ENCODE peak calls at places on chromosomes 4 and X, in four cellular contexts. T is GM12878, Y is K562, O is HepG2. U is an unnamed sample.

GRCh38 chr4:69823481-69824186 is 36.3 kb downstream of the SULT1E1 start:
- DNase-seq in O (peak), Y (no peak), T (no peak), U (peak)

GRCh38 chr4:25162566-25162965 is 2.3 kb upstream of the SEPSECS start:
- DNase-seq in O (no peak), T (no peak), Y (no peak), U (no peak)

GRCh38 chrX:150982235-150982785 is 825 bp upstream of the HMGB3 start:
- DNase-seq in T (no peak), O (no peak), Y (no peak), U (no peak)

GRCh38 chr4:147173797-147174196 is 228.1 kb upstream of the TTC29 start:
- DNase-seq in O (no peak), Y (no peak), T (no peak), U (no peak)

GRCh38 chr4:147388016-147388415 is 92.9 kb upstream of the EDNRA start:
- DNase-seq in Y (no peak), O (no peak), T (no peak), U (no peak)

GRCh38 chr4:88341227-88342192 is 37.1 kb upstream of the HERC6 start:
- DNase-seq in O (peak), Y (no peak), T (no peak), U (peak)

GRCh38 chr4:112704991-112705845 is 68.3 kb downstream of the LARP7 start:
- DNase-seq in O (peak), Y (no peak), T (no peak), U (peak)

GRCh38 chr4:98722000-98722399 is 63.6 kb upstream of the TSPAN5 start:
- DNase-seq in O (no peak), T (no peak), Y (no peak), U (no peak)

GRCh38 chr4:63663870-63664269 is 745.4 kb downstream of the TECRL start:
- DNase-seq in T (peak), Y (no peak), O (no peak), U (no peak)

GRCh38 chrX:104195013-104195412 is 28.8 kb downstream of the FAM199X start:
- DNase-seq in O (no peak), T (no peak), Y (no peak), U (no peak)

GRCh38 chr4:60992037-60992436 is 208.1 kb upstream of the ADGRL3 start:
- DNase-seq in Y (no peak), O (no peak), T (no peak), U (no peak)

GRCh38 chrX:122113376-122113775 is 1066.0 kb downstream of the GLUD2 start:
- DNase-seq in O (no peak), Y (no peak), T (no peak), U (peak)

GRCh38 chr4:98603683-98604573 is 54.5 kb downstream of the TSPAN5 start:
- DNase-seq in T (no peak), O (no peak), Y (no peak), U (no peak)

GRCh38 chrX:28586891-28587635 is at the start of gene IL1RAPL1:
- DNase-seq in T (no peak), Y (no peak), O (no peak), U (peak)

GRCh38 chrX:105209406-105209805 is 11.1 kb downstream of the TEX13A start:
- DNase-seq in T (no peak), Y (no peak), O (no peak), U (no peak)

GRCh38 chr4:53132117-53132889 is 233.6 kb downstream of the SCFD2 start:
- DNase-seq in T (no peak), Y (no peak), O (no peak), U (no peak)

GRCh38 chrX:40392599-40392998 is 188.2 kb upstream of the ATP6AP2 start:
- DNase-seq in O (no peak), Y (no peak), T (no peak), U (peak)

GRCh38 chr4:102168580-102168979 is 176.7 kb downstream of the SLC39A8 start:
- DNase-seq in Y (no peak), T (no peak), O (no peak), U (no peak)

GRCh38 chr4:82947498-82947897 is 47.0 kb downstream of the THAP9 start:
- DNase-seq in O (no peak), Y (no peak), T (no peak), U (no peak)

GRCh38 chr4:22474636-22475310 is 41.1 kb downstream of the ADGRA3 start:
- DNase-seq in T (no peak), Y (no peak), O (peak), U (no peak)

GRCh38 chrX:98398542-98398941 is 1514.8 kb downstream of the RPA4 start:
- DNase-seq in O (no peak), T (no peak), Y (no peak), U (no peak)

GRCh38 chr4:87041142-87041541 is 106.3 kb downstream of the AFF1 start:
- DNase-seq in O (no peak), T (no peak), Y (no peak), U (no peak)

GRCh38 chrX:48927125-48927524 is 8.3 kb upstream of the PIM2 start:
- DNase-seq in Y (no peak), T (no peak), O (no peak), U (no peak)

GRCh38 chr4:78691971-78692814 is 84.0 kb upstream of the BMP2K start:
- DNase-seq in T (no peak), O (no peak), Y (peak), U (no peak)

GRCh38 chrX:106159861-106160282 is 8.2 kb upstream of the PWWP3B start:
- DNase-seq in O (no peak), T (no peak), Y (no peak), U (no peak)

GRCh38 chrX:16012250-16012649 is 111.1 kb upstream of the GRPR start:
- DNase-seq in T (no peak), O (no peak), Y (no peak), U (no peak)

GRCh38 chr4:121428721-121429120 is 47.9 kb upstream of the QRFPR start:
- DNase-seq in Y (no peak), T (no peak), O (no peak), U (no peak)

GRCh38 chrX:38539748-38540147 is 21.6 kb upstream of the TSPAN7 start:
- DNase-seq in Y (no peak), O (no peak), T (no peak), U (no peak)

DNA sequence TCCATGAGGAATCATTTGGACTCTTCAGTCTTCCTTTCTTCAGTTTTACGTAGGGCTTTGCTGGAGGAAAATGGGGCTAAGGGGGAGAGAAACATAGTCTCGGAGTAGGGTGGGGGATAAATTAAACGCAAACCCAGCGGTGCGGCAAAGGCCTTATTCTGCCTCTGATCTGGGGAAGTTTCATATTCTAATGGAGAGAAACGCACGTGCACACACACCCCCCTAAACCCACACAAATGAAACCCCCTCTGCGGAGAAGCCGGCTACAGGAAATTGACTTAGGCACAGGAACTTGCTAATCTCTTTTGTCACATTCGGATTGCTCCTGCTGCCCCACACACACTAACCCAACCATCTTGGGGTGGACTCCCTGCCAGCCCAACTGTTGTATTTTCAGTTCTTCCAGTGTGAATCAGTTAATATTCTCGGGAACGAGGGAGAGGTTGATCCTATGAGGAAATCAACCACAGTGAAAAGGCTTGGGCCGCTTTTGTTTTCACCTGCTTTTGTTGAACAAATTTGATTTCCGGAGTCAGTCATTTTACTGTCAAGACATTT is at the start of gene RHOH:
- DNase-seq in T (no peak), O (no peak), Y (no peak), U (no peak)
- TF ChIP-seq BHLHE40 in T (peak), O (no peak), Y (peak), U (no peak)

GRCh38 chrX:102063445-102064074 is 61.9 kb upstream of the TCEAL2 start:
- DNase-seq in T (no peak), O (no peak), Y (no peak), U (no peak)

GRCh38 chrX:102067966-102068723 is 57.3 kb upstream of the TCEAL2 start:
- DNase-seq in Y (peak), O (peak), T (peak), U (peak)
- TF ChIP-seq TARDBP in Y (no peak), O (no peak), T (no peak), U (no peak)

GRCh38 chr4:94567811-94568210 is 116.1 kb downstream of the PDLIM5 start:
- DNase-seq in T (no peak), Y (no peak), O (no peak), U (no peak)
- TF ChIP-seq SP1 in T (no peak), Y (no peak), O (no peak), U (no peak)

GRCh38 chr4:106529348-106530033 is 160.9 kb upstream of the GIMD1 start:
- DNase-seq in T (no peak), O (no peak), Y (no peak), U (no peak)
- TF ChIP-seq BHLHE40 in T (no peak), O (no peak), Y (no peak), U (no peak)

DNA sequence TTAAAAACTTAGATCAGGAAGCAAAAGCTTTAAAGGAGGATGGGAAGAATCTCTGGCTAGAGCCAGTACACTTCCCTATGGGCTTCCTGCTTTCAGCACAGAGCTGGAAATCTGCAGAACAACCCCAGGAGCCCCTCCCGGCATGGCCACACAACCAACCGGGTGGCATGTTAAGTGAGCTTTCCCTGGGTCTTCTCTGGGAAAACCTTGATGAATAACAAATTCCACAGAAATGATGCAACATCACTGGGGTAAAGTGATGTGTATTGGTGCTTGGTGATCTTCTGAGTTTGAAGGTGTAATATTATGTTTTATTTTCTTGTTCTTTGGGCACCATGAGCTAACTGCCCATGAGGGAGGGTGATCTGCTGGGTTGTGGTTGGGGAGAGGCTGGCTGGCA is 22.1 kb downstream of the NHS start:
- DNase-seq in O (no peak), Y (no peak), T (no peak), U (no peak)
- TF ChIP-seq TARDBP in O (no peak), Y (no peak), T (no peak), U (no peak)

GRCh38 chrX:136691028-136691809 is 43.3 kb downstream of the CD40LG start:
- DNase-seq in O (no peak), T (no peak), Y (no peak), U (no peak)

GRCh38 chrX:136689441-136689840 is 41.5 kb downstream of the CD40LG start:
- DNase-seq in O (no peak), T (no peak), Y (no peak), U (no peak)

GRCh38 chrX:136692271-136692670 is 44.3 kb downstream of the CD40LG start:
- DNase-seq in O (no peak), T (no peak), Y (no peak), U (no peak)

DNA sequence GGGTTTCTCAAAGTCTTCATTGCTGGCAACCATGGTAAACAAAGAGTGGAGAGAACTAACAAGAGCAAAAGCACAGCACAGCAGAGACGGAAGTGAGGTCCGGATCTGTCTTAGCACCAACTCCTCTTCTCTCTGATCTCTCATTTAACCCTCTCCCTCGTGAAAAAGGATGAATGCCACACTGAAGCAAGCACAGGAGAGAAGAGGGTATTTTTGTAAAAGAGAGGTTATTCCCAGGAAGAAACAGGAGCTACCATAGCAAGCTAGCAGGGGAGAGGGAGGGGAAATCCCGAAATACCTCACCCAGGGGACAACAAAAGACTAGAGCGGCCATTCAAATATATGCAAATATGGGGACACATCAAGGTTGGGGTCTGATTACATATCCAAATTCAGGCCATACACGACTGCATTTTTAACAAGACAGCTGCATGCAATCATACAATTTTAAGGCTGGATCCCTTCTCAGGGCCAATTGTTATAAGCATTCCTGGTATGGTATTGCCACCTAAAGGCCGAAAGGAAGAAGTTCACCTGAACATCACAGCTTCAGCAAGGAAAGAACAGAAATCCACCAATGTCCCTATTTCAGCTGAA is 46.6 kb downstream of the CD40LG start:
- DNase-seq in Y (peak), T (no peak), O (peak), U (peak)
- TF ChIP-seq SP1 in Y (no peak), T (no peak), O (no peak), U (no peak)

U was measured in HEK293T.